ENCODE peak calls at places on chromosomes 11 and 22, in four cellular contexts. One of them, this sample, is unnamed. For H3K4me1, the result is how much of the 10 kb centered on the place peaks cover.

GRCh38 chr22:39559456-39560105 is 11.0 kb upstream of the CACNA1I start:
- DNase-seq in stomach: no peak
- DNase-seq in lower lobe of right lung: no peak
- DNase-seq in CD8-positive, alpha-beta T cell: no peak
- DNase-seq in this sample: no peak

GRCh38 chr11:36738292-36738861 is 140.3 kb upstream of the RAG2 start:
- DNase-seq in stomach: no peak
- DNase-seq in lower lobe of right lung: no peak
- DNase-seq in CD8-positive, alpha-beta T cell: no peak
- DNase-seq in this sample: no peak

GRCh38 chr11:115911656-115912055 is 407.4 kb upstream of the CADM1 start:
- DNase-seq in stomach: no peak
- DNase-seq in lower lobe of right lung: no peak
- DNase-seq in CD8-positive, alpha-beta T cell: no peak
- DNase-seq in this sample: no peak

GRCh38 chr11:66725646-66726045 is 3.4 kb downstream of the SPTBN2 start:
- DNase-seq in stomach: no peak
- DNase-seq in lower lobe of right lung: no peak
- DNase-seq in CD8-positive, alpha-beta T cell: no peak
- DNase-seq in this sample: no peak

GRCh38 chr22:47187558-47187957 is 425.1 kb downstream of the TBC1D22A start:
- DNase-seq in stomach: no peak
- DNase-seq in lower lobe of right lung: no peak
- DNase-seq in CD8-positive, alpha-beta T cell: no peak
- DNase-seq in this sample: no peak

GRCh38 chr11:68890490-68891231 is 13.0 kb downstream of the MRPL21 start:
- DNase-seq in stomach: peak
- DNase-seq in lower lobe of right lung: peak
- DNase-seq in CD8-positive, alpha-beta T cell: no peak
- DNase-seq in this sample: peak

GRCh38 chr11:57459112-57460016 is 964 bp upstream of the RTN4RL2 start:
- DNase-seq in stomach: no peak
- DNase-seq in lower lobe of right lung: no peak
- DNase-seq in CD8-positive, alpha-beta T cell: no peak
- DNase-seq in this sample: no peak

GRCh38 chr11:110182886-110183285 is 89.7 kb downstream of the ZC3H12C start:
- DNase-seq in stomach: no peak
- DNase-seq in lower lobe of right lung: no peak
- DNase-seq in CD8-positive, alpha-beta T cell: no peak
- DNase-seq in this sample: no peak

GRCh38 chr11:26790738-26791137 is 68.9 kb upstream of the SLC5A12 start:
- DNase-seq in stomach: no peak
- DNase-seq in lower lobe of right lung: no peak
- DNase-seq in CD8-positive, alpha-beta T cell: no peak
- DNase-seq in this sample: no peak

GRCh38 chr11:2694995-2695939 is 4.5 kb downstream of the KCNQ1OT1 start:
- DNase-seq in stomach: no peak
- DNase-seq in lower lobe of right lung: no peak
- DNase-seq in CD8-positive, alpha-beta T cell: no peak
- DNase-seq in this sample: no peak

GRCh38 chr11:111327908-111328624 is 29.7 kb downstream of the POU2AF3 start:
- DNase-seq in stomach: peak
- DNase-seq in lower lobe of right lung: peak
- DNase-seq in CD8-positive, alpha-beta T cell: no peak
- DNase-seq in this sample: no peak

GRCh38 chr11:20397281-20397680 is 9.8 kb downstream of the PRMT3 start:
- DNase-seq in stomach: no peak
- DNase-seq in lower lobe of right lung: no peak
- DNase-seq in CD8-positive, alpha-beta T cell: no peak
- DNase-seq in this sample: no peak

GRCh38 chr11:8206251-8207079 is 37.6 kb upstream of the RIC3 start:
- DNase-seq in stomach: peak
- DNase-seq in lower lobe of right lung: no peak
- DNase-seq in CD8-positive, alpha-beta T cell: no peak
- DNase-seq in this sample: no peak

GRCh38 chr11:92224394-92225205 is at the start of gene FAT3:
- DNase-seq in stomach: no peak
- DNase-seq in lower lobe of right lung: peak
- DNase-seq in CD8-positive, alpha-beta T cell: no peak
- DNase-seq in this sample: no peak

GRCh38 chr22:25070870-25071465 is 118.5 kb downstream of the KIAA1671 start:
- DNase-seq in stomach: no peak
- DNase-seq in lower lobe of right lung: no peak
- DNase-seq in CD8-positive, alpha-beta T cell: no peak
- DNase-seq in this sample: no peak

GRCh38 chr11:9078113-9079041 is 13.0 kb downstream of the SCUBE2 start:
- DNase-seq in stomach: no peak
- DNase-seq in lower lobe of right lung: no peak
- DNase-seq in CD8-positive, alpha-beta T cell: no peak
- DNase-seq in this sample: no peak

GRCh38 chr11:112760378-112761060 is 200.7 kb upstream of the NCAM1 start:
- DNase-seq in stomach: no peak
- DNase-seq in lower lobe of right lung: no peak
- DNase-seq in CD8-positive, alpha-beta T cell: no peak
- DNase-seq in this sample: no peak

DNA sequence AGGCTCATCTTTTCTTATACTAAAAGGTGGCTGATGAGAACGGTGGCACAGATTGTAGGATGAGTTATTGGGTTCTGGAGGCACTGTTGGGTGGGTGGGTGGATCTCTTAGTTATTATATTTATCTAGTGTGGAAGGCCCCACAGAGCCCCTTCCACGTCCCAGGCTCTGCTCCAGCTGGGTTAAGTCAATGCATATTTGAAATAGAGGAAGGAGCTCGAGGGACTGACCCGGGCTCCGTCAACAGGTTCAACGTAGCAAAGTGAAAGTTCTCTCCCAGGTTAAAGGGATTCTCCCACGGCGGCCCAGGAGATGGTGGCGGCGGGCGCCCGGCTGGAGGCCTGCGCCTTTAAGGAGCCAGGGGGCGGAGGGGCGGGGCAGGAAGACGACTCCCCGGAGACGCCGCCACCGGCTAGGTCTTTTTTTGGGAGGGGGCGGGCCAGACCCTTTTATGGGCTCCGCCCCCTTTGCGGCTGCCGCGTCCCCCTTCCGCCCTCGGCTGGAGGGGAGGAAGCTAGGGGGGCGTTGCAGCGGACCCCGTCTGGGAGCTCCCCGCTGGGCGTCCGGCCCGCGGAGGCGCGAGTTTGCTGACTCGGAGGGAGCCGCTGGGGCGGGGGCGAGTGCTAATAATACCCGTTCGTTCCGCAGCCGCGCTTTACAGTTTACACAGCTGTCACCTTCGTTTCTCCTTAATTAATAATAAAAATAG is 1.5 kb upstream of the INPPL1 start:
- DNase-seq in stomach: peak
- DNase-seq in lower lobe of right lung: peak
- DNase-seq in CD8-positive, alpha-beta T cell: peak
- DNase-seq in this sample: peak
- TF ChIP-seq CTCF in stomach: no peak
- TF ChIP-seq CTCF in lower lobe of right lung: peak
- TF ChIP-seq CTCF in CD8-positive, alpha-beta T cell: no peak
- TF ChIP-seq CTCF in this sample: peak

GRCh38 chr11:114253771-114254170 is 42.4 kb upstream of the NNMT start:
- DNase-seq in stomach: no peak
- DNase-seq in lower lobe of right lung: no peak
- DNase-seq in CD8-positive, alpha-beta T cell: no peak
- DNase-seq in this sample: no peak

GRCh38 chr11:114250180-114250579 is 46.0 kb upstream of the NNMT start:
- DNase-seq in stomach: no peak
- DNase-seq in lower lobe of right lung: no peak
- DNase-seq in CD8-positive, alpha-beta T cell: no peak
- DNase-seq in this sample: no peak

GRCh38 chr11:114250993-114251796 is 45.0 kb upstream of the NNMT start:
- DNase-seq in stomach: no peak
- DNase-seq in lower lobe of right lung: no peak
- DNase-seq in CD8-positive, alpha-beta T cell: no peak
- DNase-seq in this sample: peak

GRCh38 chr11:114254571-114255146 is 41.5 kb upstream of the NNMT start:
- DNase-seq in stomach: no peak
- DNase-seq in lower lobe of right lung: no peak
- DNase-seq in CD8-positive, alpha-beta T cell: no peak
- DNase-seq in this sample: no peak

GRCh38 chr11:114251797-114252327 is 44.3 kb upstream of the NNMT start:
- DNase-seq in stomach: no peak
- DNase-seq in lower lobe of right lung: no peak
- DNase-seq in CD8-positive, alpha-beta T cell: no peak
- DNase-seq in this sample: no peak
- H3K4me1 ChIP-seq in stomach: under half
- H3K4me1 ChIP-seq in lower lobe of right lung: under half
- H3K4me1 ChIP-seq in CD8-positive, alpha-beta T cell: under half
- H3K4me1 ChIP-seq in this sample: under half

DNA sequence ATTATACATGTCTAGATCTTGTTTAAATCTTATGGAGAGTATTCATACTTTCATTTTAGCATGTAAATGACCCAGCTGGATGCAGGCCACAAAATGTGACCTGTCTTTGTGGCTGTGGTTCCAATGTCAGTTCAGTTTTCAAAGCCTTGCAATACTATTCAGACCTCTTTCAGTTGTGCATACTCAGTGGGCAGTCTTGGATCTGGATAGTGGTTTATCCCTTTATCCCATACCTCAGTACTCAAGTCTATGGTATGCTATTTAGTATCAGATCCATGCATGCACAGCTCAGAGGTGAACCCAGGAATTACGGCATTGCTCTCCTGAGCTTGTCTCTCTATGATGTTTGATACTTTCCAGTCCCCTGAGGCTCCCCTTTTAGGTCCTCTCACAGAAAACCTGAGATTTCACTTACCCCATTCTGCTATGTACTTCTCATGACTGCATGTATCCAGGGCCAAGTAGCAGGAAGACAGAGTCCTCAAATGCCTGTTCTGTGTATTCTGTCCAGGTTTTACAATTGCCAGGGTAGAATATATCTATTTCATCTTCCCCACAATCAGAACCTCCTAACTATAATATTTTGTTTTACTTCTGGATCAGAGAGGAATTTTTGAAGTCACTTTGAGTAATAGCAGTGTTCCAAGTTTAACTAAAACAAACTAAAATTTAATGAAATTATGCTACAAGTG is 6.9 kb upstream of the P4HA3 start:
- DNase-seq in stomach: no peak
- DNase-seq in lower lobe of right lung: no peak
- DNase-seq in CD8-positive, alpha-beta T cell: no peak
- DNase-seq in this sample: no peak
- TF ChIP-seq CTCF in stomach: no peak
- TF ChIP-seq CTCF in lower lobe of right lung: no peak
- TF ChIP-seq CTCF in CD8-positive, alpha-beta T cell: no peak
- TF ChIP-seq CTCF in this sample: no peak

DNA sequence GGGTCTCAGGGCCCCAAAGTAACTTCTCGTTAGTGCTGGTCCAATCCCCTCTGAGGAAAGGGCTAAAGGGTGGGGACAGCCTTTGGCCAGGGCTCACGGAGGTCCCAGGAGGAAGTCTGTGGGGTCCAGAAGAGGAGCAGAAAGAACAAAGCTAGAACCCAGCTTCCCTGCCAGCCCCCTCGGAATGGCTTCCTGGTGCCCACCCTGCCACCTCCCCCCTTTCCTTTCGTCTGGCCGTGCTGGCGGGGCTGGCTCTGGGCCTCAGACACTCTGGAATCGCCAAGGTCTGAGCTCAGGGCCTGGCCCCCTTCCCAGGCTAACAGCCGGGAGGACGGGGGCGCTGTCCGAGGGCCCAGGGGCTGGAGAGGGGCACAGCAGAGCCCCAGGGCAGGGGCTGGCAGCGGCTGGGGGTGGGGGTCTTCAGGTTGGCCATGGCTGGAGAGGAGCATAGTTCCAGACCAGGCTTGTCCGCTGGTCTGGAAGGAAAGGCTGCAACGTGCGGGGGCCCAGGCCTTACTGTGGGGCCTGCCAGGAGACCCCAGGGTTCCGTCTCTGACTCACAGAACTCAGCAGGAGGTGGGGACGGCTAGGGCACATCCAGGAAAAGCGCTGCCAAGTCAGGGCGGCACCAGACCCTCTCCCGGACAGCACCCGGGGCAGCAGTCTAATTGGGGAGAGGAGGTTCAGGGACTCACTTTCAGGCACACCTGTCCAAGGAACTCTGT is 788 bp upstream of the LTBP3 start:
- DNase-seq in stomach: peak
- DNase-seq in lower lobe of right lung: peak
- DNase-seq in CD8-positive, alpha-beta T cell: no peak
- DNase-seq in this sample: no peak
- H3K4me1 ChIP-seq in stomach: under half
- H3K4me1 ChIP-seq in lower lobe of right lung: half or more
- H3K4me1 ChIP-seq in CD8-positive, alpha-beta T cell: half or more
- H3K4me1 ChIP-seq in this sample: half or more

GRCh38 chr11:123594188-123594901 is 60.1 kb downstream of the SCN3B start:
- DNase-seq in stomach: no peak
- DNase-seq in lower lobe of right lung: no peak
- DNase-seq in CD8-positive, alpha-beta T cell: no peak
- DNase-seq in this sample: no peak

GRCh38 chr11:123594921-123595320 is 59.5 kb downstream of the SCN3B start:
- DNase-seq in stomach: no peak
- DNase-seq in lower lobe of right lung: no peak
- DNase-seq in CD8-positive, alpha-beta T cell: no peak
- DNase-seq in this sample: no peak

GRCh38 chr11:123601737-123602136 is 52.7 kb downstream of the SCN3B start:
- DNase-seq in stomach: no peak
- DNase-seq in lower lobe of right lung: no peak
- DNase-seq in CD8-positive, alpha-beta T cell: no peak
- DNase-seq in this sample: no peak

GRCh38 chr11:123601136-123601535 is 53.3 kb downstream of the SCN3B start:
- DNase-seq in stomach: no peak
- DNase-seq in lower lobe of right lung: no peak
- DNase-seq in CD8-positive, alpha-beta T cell: no peak
- DNase-seq in this sample: no peak

GRCh38 chr11:123597859-123598258 is 56.6 kb downstream of the SCN3B start:
- DNase-seq in stomach: no peak
- DNase-seq in lower lobe of right lung: no peak
- DNase-seq in CD8-positive, alpha-beta T cell: no peak
- DNase-seq in this sample: no peak
- TF ChIP-seq CTCF in stomach: no peak
- TF ChIP-seq CTCF in lower lobe of right lung: no peak
- TF ChIP-seq CTCF in CD8-positive, alpha-beta T cell: no peak
- TF ChIP-seq CTCF in this sample: no peak

This sample was measured in tibial nerve.